ENCODE peak calls at places on chromosomes 13 and 19, in seven cellular contexts. H is gastrocnemius medialis, C is endodermal cell, M is AG04449, A is heart left ventricle, Y is astrocyte of the spinal cord, J is astrocyte of the cerebellum. B is an unnamed sample.

GRCh38 chr13:94829801-94830200 is 117.5 kb upstream of the SOX21 start:
- DNase-seq in H (no peak), J (no peak), M (no peak), C (no peak), Y (no peak), A (no peak), B (no peak)

GRCh38 chr19:3623716-3624115 is 2.9 kb downstream of the CACTIN start:
- DNase-seq in Y (no peak), A (no peak), H (no peak), M (no peak), J (no peak), C (no peak), B (no peak)

GRCh38 chr19:44476559-44477408 is 23.5 kb downstream of the ZNF180 start:
- DNase-seq in M (no peak), C (no peak), H (no peak), J (no peak), A (no peak), Y (peak; percentile 33), B (no peak)

GRCh38 chr13:40666905-40667621 is 622 bp upstream of the FOXO1 start:
- DNase-seq in Y (no peak), H (peak; percentile 43), J (no peak), M (no peak), C (peak; percentile 86), A (peak; percentile 75), B (peak; percentile 51)

GRCh38 chr13:94318418-94318817 is 161.1 kb downstream of the DCT start:
- DNase-seq in A (no peak), M (no peak), Y (no peak), J (no peak), C (no peak), H (no peak), B (no peak)

GRCh38 chr13:38785490-38785889 is 98.6 kb downstream of the FREM2 start:
- DNase-seq in M (no peak), A (no peak), J (no peak), C (no peak), H (no peak), Y (no peak), B (no peak)

GRCh38 chr13:111282997-111283396 is 37.4 kb upstream of the TEX29 start:
- DNase-seq in M (no peak), A (no peak), H (no peak), J (no peak), C (peak; percentile 20), Y (no peak), B (no peak)

GRCh38 chr13:92677571-92677970 is 549.0 kb upstream of the GPC6 start:
- DNase-seq in A (peak; percentile 30), M (no peak), J (no peak), C (peak; percentile 66), H (no peak), Y (no peak), B (no peak)

GRCh38 chr19:49117677-49118564 is 1.0 kb downstream of the C19orf73 start:
- DNase-seq in J (no peak), M (no peak), H (no peak), A (peak; percentile 70), Y (no peak), C (no peak), B (no peak)

GRCh38 chr13:103188688-103189326 is 122.6 kb upstream of the SLC10A2 start:
- DNase-seq in H (no peak), Y (peak; percentile 64), M (no peak), J (peak; percentile 44), C (no peak), A (no peak), B (no peak)

GRCh38 chr19:34489175-34489574 is 7.6 kb downstream of the WTIP start:
- DNase-seq in M (no peak), J (no peak), C (no peak), Y (no peak), A (no peak), H (peak; percentile 1), B (no peak)

GRCh38 chr13:42548731-42549554 is 25.0 kb upstream of the TNFSF11 start:
- DNase-seq in M (no peak), Y (peak; percentile 89), J (peak; percentile 61), H (peak; percentile 21), C (no peak), A (no peak), B (no peak)

GRCh38 chr13:49098198-49098597 is 121.9 kb upstream of the MLNR start:
- DNase-seq in C (no peak), A (no peak), H (no peak), Y (peak; percentile 92), J (peak; percentile 59), M (peak; percentile 86), B (no peak)

GRCh38 chr13:106377341-106377740 is 158.1 kb downstream of the EFNB2 start:
- DNase-seq in Y (no peak), C (no peak), A (no peak), H (no peak), M (no peak), J (no peak), B (no peak)

GRCh38 chr13:106381083-106381482 is 154.4 kb downstream of the EFNB2 start:
- DNase-seq in H (no peak), J (no peak), Y (peak; percentile 31), A (no peak), M (no peak), C (no peak), B (no peak)

GRCh38 chr13:106376411-106377112 is 158.9 kb downstream of the EFNB2 start:
- DNase-seq in C (peak; percentile 54), J (peak; percentile 92), Y (peak; percentile 98), A (no peak), M (peak; percentile 58), H (no peak), B (no peak)

GRCh38 chr13:106375085-106375484 is 160.4 kb downstream of the EFNB2 start:
- DNase-seq in A (no peak), J (no peak), Y (no peak), M (no peak), C (no peak), H (no peak), B (no peak)

DNA sequence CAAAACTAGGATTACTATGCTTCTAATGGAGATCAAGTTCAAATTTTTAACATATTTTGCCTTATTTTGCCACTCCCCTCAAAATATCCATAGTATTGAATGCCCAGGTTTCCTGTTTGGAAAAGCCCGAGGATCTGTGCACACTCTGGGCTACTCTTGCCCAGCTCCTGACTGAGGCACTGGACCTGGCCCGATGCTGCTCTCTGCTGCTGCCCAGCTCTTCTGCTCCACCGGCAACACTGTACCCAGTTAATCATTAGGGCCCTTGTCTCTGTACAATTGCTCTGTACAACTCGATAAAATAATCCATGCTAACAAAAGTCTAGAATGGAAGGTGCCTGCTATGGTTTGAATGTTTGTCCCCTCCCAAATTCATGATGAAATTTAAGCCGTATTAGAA is 157.2 kb downstream of the EFNB2 start:
- DNase-seq in A (no peak), M (no peak), Y (no peak), H (no peak), J (no peak), C (no peak), B (no peak)
- TF ChIP-seq CTCF in A (no peak), M (no peak), Y (no peak), H (no peak), J (no peak), C (no peak), B (no peak)

GRCh38 chr13:44870456-44870929 is 118.8 kb downstream of the NUFIP1 start:
- DNase-seq in A (no peak), H (peak; percentile 99), Y (no peak), M (no peak), J (no peak), C (no peak), B (no peak)
- TF ChIP-seq CTCF in A (no peak), H (peak; percentile 28), Y (no peak), M (no peak), J (no peak), C (peak; percentile 23), B (no peak)

GRCh38 chr13:53189162-53189561 is 160.5 kb downstream of the OLFM4 start:
- DNase-seq in H (no peak), C (no peak), Y (no peak), A (no peak), M (no peak), J (no peak), B (no peak)
- TF ChIP-seq CTCF in H (no peak), C (peak; percentile 51), Y (no peak), A (no peak), M (no peak), J (no peak), B (no peak)

DNA sequence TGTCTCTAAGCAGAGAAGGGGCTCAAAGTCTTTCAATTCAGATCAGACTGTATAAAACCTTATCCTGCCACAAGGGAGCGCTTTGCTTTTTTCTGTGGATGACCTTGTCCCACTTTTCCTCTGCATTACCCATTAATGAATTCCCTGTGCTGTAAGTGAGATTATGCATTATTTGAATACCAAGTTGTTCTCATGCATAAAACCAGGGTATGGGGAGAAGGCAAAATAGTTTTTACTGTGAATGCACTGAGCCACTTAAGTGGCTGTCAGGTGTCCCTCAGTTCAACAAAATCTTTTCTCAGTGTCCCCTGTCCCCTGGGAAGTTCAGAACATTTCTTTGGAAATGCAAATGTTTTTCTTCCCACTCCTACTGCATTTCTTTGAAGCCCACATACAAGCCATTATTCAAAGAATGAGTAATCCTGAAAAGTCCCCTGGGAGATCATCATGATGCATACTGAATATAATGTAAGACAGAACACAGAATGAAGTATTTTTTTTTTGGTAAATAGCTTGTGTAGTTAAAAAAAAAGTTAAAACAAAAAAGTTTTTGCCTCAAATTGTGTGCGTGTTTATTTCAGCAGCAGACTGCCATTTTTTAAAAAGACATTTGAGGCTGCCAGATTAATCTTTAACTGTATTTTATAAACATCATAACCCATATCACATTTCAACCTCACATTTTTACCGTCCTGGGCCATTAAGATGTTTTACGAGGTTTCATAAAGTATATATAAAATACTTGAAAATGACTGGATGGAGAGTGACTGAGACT is 506.7 kb upstream of the PCDH9 start:
- DNase-seq in M (no peak), A (no peak), J (peak; percentile 89), H (no peak), C (peak; percentile 82), Y (peak; percentile 95), B (peak; percentile 12)
- TF ChIP-seq CTCF in M (no peak), A (no peak), J (peak; percentile 58), H (no peak), C (peak; percentile 83), Y (peak; percentile 51), B (peak; percentile 60)

GRCh38 chr13:22740264-22740663 is 440.5 kb upstream of the SGCG start:
- DNase-seq in M (no peak), J (no peak), A (no peak), H (no peak), C (peak; percentile 64), Y (no peak), B (no peak)
- TF ChIP-seq CTCF in M (no peak), J (no peak), A (no peak), H (no peak), C (peak; percentile 84), Y (no peak), B (peak; percentile 17)